ENCODE peak calls at places on chromosomes 1 and 21, in six cellular contexts. One of them, this sample, is unnamed.

GRCh38 chr21:31557421-31557955 is 102.0 kb upstream of the SOD1 start:
- DNase-seq in RWPE1: no peak
- DNase-seq in DND-41: no peak
- DNase-seq in sigmoid colon: no peak
- DNase-seq in heart right ventricle: no peak
- DNase-seq in dorsolateral prefrontal cortex: no peak
- DNase-seq in this sample: peak

GRCh38 chr1:82861749-82862148 is 1061.0 kb downstream of the ADGRL2 start:
- DNase-seq in RWPE1: no peak
- DNase-seq in DND-41: no peak
- DNase-seq in sigmoid colon: no peak
- DNase-seq in heart right ventricle: no peak
- DNase-seq in dorsolateral prefrontal cortex: no peak
- DNase-seq in this sample: no peak

GRCh38 chr1:201015551-201016091 is 7.9 kb downstream of the KIF21B start:
- DNase-seq in RWPE1: no peak
- DNase-seq in DND-41: no peak
- DNase-seq in sigmoid colon: no peak
- DNase-seq in heart right ventricle: no peak
- DNase-seq in dorsolateral prefrontal cortex: no peak
- DNase-seq in this sample: no peak

GRCh38 chr1:23522244-23523013 is 8.6 kb downstream of the E2F2 start:
- DNase-seq in RWPE1: no peak
- DNase-seq in DND-41: no peak
- DNase-seq in sigmoid colon: no peak
- DNase-seq in heart right ventricle: no peak
- DNase-seq in dorsolateral prefrontal cortex: no peak
- DNase-seq in this sample: no peak

GRCh38 chr1:219120625-219121544 is 52.8 kb upstream of the LYPLAL1 start:
- DNase-seq in RWPE1: no peak
- DNase-seq in DND-41: no peak
- DNase-seq in sigmoid colon: peak
- DNase-seq in heart right ventricle: no peak
- DNase-seq in dorsolateral prefrontal cortex: no peak
- DNase-seq in this sample: no peak

GRCh38 chr1:227003163-227003562 is 63.1 kb downstream of the COQ8A start:
- DNase-seq in RWPE1: no peak
- DNase-seq in DND-41: no peak
- DNase-seq in sigmoid colon: no peak
- DNase-seq in heart right ventricle: no peak
- DNase-seq in dorsolateral prefrontal cortex: no peak
- DNase-seq in this sample: no peak

GRCh38 chr1:117166076-117166475 is 44.5 kb upstream of the TRIM45 start:
- DNase-seq in RWPE1: no peak
- DNase-seq in DND-41: no peak
- DNase-seq in sigmoid colon: no peak
- DNase-seq in heart right ventricle: no peak
- DNase-seq in dorsolateral prefrontal cortex: no peak
- DNase-seq in this sample: no peak

GRCh38 chr1:182588460-182589396 is at the start of gene RNASEL:
- DNase-seq in RWPE1: peak
- DNase-seq in DND-41: peak
- DNase-seq in sigmoid colon: peak
- DNase-seq in heart right ventricle: peak
- DNase-seq in dorsolateral prefrontal cortex: peak
- DNase-seq in this sample: peak

GRCh38 chr1:108661030-108661609 is at the start of gene HENMT1:
- DNase-seq in RWPE1: peak
- DNase-seq in DND-41: peak
- DNase-seq in sigmoid colon: peak
- DNase-seq in heart right ventricle: peak
- DNase-seq in dorsolateral prefrontal cortex: peak
- DNase-seq in this sample: peak

GRCh38 chr1:6600410-6601048 is 2.1 kb downstream of the KLHL21 start:
- DNase-seq in RWPE1: no peak
- DNase-seq in DND-41: no peak
- DNase-seq in sigmoid colon: no peak
- DNase-seq in heart right ventricle: no peak
- DNase-seq in dorsolateral prefrontal cortex: no peak
- DNase-seq in this sample: no peak

GRCh38 chr1:101873672-101874071 is 123.1 kb downstream of the OLFM3 start:
- DNase-seq in RWPE1: no peak
- DNase-seq in DND-41: no peak
- DNase-seq in sigmoid colon: no peak
- DNase-seq in heart right ventricle: no peak
- DNase-seq in dorsolateral prefrontal cortex: no peak
- DNase-seq in this sample: no peak

GRCh38 chr1:38587734-38588133 is 271.8 kb downstream of the RRAGC start:
- DNase-seq in RWPE1: no peak
- DNase-seq in DND-41: no peak
- DNase-seq in sigmoid colon: no peak
- DNase-seq in heart right ventricle: peak
- DNase-seq in dorsolateral prefrontal cortex: no peak
- DNase-seq in this sample: no peak

GRCh38 chr1:244083544-244083943 is 32.5 kb downstream of the ZBTB18 start:
- DNase-seq in RWPE1: no peak
- DNase-seq in DND-41: no peak
- DNase-seq in sigmoid colon: no peak
- DNase-seq in heart right ventricle: no peak
- DNase-seq in dorsolateral prefrontal cortex: no peak
- DNase-seq in this sample: no peak

GRCh38 chr1:203076031-203076511 is 9.7 kb downstream of the MYOG start:
- DNase-seq in RWPE1: no peak
- DNase-seq in DND-41: no peak
- DNase-seq in sigmoid colon: peak
- DNase-seq in heart right ventricle: no peak
- DNase-seq in dorsolateral prefrontal cortex: no peak
- DNase-seq in this sample: no peak

GRCh38 chr1:165129568-165130164 is 226.8 kb downstream of the LMX1A start:
- DNase-seq in RWPE1: peak
- DNase-seq in DND-41: peak
- DNase-seq in sigmoid colon: no peak
- DNase-seq in heart right ventricle: peak
- DNase-seq in dorsolateral prefrontal cortex: peak
- DNase-seq in this sample: no peak

GRCh38 chr1:235027862-235028250 is 100.8 kb downstream of the TOMM20 start:
- DNase-seq in RWPE1: no peak
- DNase-seq in DND-41: no peak
- DNase-seq in sigmoid colon: peak
- DNase-seq in heart right ventricle: no peak
- DNase-seq in dorsolateral prefrontal cortex: no peak
- DNase-seq in this sample: no peak

GRCh38 chr21:43884012-43884860 is 19.2 kb downstream of the AGPAT3 start:
- DNase-seq in RWPE1: peak
- DNase-seq in DND-41: peak
- DNase-seq in sigmoid colon: no peak
- DNase-seq in heart right ventricle: no peak
- DNase-seq in dorsolateral prefrontal cortex: no peak
- DNase-seq in this sample: no peak

GRCh38 chr1:244758700-244759099 is 76.8 kb upstream of the COX20 start:
- DNase-seq in RWPE1: no peak
- DNase-seq in DND-41: no peak
- DNase-seq in sigmoid colon: no peak
- DNase-seq in heart right ventricle: no peak
- DNase-seq in dorsolateral prefrontal cortex: no peak
- DNase-seq in this sample: no peak

GRCh38 chr1:151888972-151889570 is 20.2 kb downstream of the THEM4 start:
- DNase-seq in RWPE1: peak
- DNase-seq in DND-41: no peak
- DNase-seq in sigmoid colon: no peak
- DNase-seq in heart right ventricle: no peak
- DNase-seq in dorsolateral prefrontal cortex: no peak
- DNase-seq in this sample: no peak

GRCh38 chr1:23402286-23403037 is 22.1 kb downstream of the TCEA3 start:
- DNase-seq in RWPE1: no peak
- DNase-seq in DND-41: no peak
- DNase-seq in sigmoid colon: no peak
- DNase-seq in heart right ventricle: no peak
- DNase-seq in dorsolateral prefrontal cortex: no peak
- DNase-seq in this sample: no peak

GRCh38 chr21:33655591-33656221 is 13.4 kb downstream of the ITSN1 start:
- DNase-seq in RWPE1: peak
- DNase-seq in DND-41: no peak
- DNase-seq in sigmoid colon: no peak
- DNase-seq in heart right ventricle: no peak
- DNase-seq in dorsolateral prefrontal cortex: no peak
- DNase-seq in this sample: no peak

GRCh38 chr1:236948996-236949395 is 55.2 kb downstream of the MT1HL1 start:
- DNase-seq in RWPE1: no peak
- DNase-seq in DND-41: no peak
- DNase-seq in sigmoid colon: no peak
- DNase-seq in heart right ventricle: no peak
- DNase-seq in dorsolateral prefrontal cortex: no peak
- DNase-seq in this sample: no peak

GRCh38 chr1:157307491-157307890 is 169.3 kb upstream of the ETV3 start:
- DNase-seq in RWPE1: no peak
- DNase-seq in DND-41: no peak
- DNase-seq in sigmoid colon: no peak
- DNase-seq in heart right ventricle: no peak
- DNase-seq in dorsolateral prefrontal cortex: no peak
- DNase-seq in this sample: no peak

GRCh38 chr21:46570119-46570518 is 34.8 kb downstream of the S100B start:
- DNase-seq in RWPE1: no peak
- DNase-seq in DND-41: no peak
- DNase-seq in sigmoid colon: no peak
- DNase-seq in heart right ventricle: no peak
- DNase-seq in dorsolateral prefrontal cortex: no peak
- DNase-seq in this sample: no peak

GRCh38 chr1:24108334-24109165 is 3.4 kb downstream of the MYOM3 start:
- DNase-seq in RWPE1: peak
- DNase-seq in DND-41: no peak
- DNase-seq in sigmoid colon: no peak
- DNase-seq in heart right ventricle: no peak
- DNase-seq in dorsolateral prefrontal cortex: no peak
- DNase-seq in this sample: no peak

GRCh38 chr1:36475910-36476604 is 6.7 kb downstream of the CSF3R start:
- DNase-seq in RWPE1: no peak
- DNase-seq in DND-41: no peak
- DNase-seq in sigmoid colon: peak
- DNase-seq in heart right ventricle: no peak
- DNase-seq in dorsolateral prefrontal cortex: no peak
- DNase-seq in this sample: no peak
- TF ChIP-seq CTCF in RWPE1: no peak
- TF ChIP-seq CTCF in DND-41: no peak
- TF ChIP-seq CTCF in sigmoid colon: no peak
- TF ChIP-seq CTCF in heart right ventricle: no peak
- TF ChIP-seq CTCF in dorsolateral prefrontal cortex: no peak
- TF ChIP-seq CTCF in this sample: no peak

DNA sequence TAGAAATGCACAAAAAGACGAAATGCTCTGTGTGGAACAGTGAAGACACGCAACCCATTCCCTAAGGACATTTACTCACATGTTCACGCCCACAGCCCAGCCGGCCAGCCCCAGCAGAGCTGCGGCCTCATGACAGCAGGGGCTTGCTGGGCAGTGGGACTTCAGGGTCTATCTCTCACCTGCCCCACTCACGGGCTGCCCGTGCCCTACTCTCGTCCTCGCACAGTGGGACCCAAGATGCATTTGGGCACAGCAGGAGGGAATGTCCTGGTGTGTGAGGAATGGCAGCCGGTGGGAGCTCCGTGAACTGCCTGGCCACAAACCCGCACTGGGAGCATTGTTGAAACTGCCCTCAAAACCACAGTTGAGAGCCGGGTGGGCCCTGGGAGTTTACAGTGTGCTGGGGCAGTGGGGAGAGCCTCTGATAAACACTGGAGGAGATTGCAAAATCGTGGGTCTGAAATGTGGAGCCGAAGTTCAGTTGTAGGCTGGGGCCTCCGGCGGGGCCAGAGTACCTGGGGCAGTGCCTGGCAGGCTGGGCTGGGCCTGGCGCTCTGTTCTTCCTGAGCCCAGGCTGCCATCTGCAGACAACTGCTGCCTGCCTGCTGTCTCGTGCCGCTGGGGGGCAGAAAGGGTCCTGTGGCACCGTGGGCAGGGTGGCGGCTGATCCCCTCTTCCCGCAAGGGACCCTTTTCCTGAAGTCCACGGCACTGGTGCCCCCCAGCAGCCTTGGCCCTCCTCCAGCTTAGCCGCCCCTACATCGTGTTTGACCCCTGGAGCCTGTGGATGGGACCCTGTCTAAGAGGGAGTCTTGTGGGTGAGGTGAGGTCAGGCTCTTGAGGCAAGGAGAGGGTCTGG is 20.7 kb upstream of the POFUT2 start:
- DNase-seq in RWPE1: no peak
- DNase-seq in DND-41: no peak
- DNase-seq in sigmoid colon: peak
- DNase-seq in heart right ventricle: peak
- DNase-seq in dorsolateral prefrontal cortex: no peak
- DNase-seq in this sample: no peak
- H3K27ac ChIP-seq in RWPE1: no peak
- H3K27ac ChIP-seq in DND-41: no peak
- H3K27ac ChIP-seq in sigmoid colon: peak
- H3K27ac ChIP-seq in heart right ventricle: peak
- H3K27ac ChIP-seq in dorsolateral prefrontal cortex: no peak
- H3K27ac ChIP-seq in this sample: no peak

GRCh38 chr1:63799810-63800209 is 26.0 kb downstream of the ROR1 start:
- DNase-seq in RWPE1: no peak
- DNase-seq in DND-41: no peak
- DNase-seq in sigmoid colon: no peak
- DNase-seq in heart right ventricle: no peak
- DNase-seq in dorsolateral prefrontal cortex: no peak
- DNase-seq in this sample: no peak

GRCh38 chr1:63799324-63799723 is 25.5 kb downstream of the ROR1 start:
- DNase-seq in RWPE1: no peak
- DNase-seq in DND-41: no peak
- DNase-seq in sigmoid colon: no peak
- DNase-seq in heart right ventricle: no peak
- DNase-seq in dorsolateral prefrontal cortex: no peak
- DNase-seq in this sample: no peak

GRCh38 chr1:63804829-63805484 is 31.1 kb downstream of the ROR1 start:
- DNase-seq in RWPE1: no peak
- DNase-seq in DND-41: no peak
- DNase-seq in sigmoid colon: no peak
- DNase-seq in heart right ventricle: no peak
- DNase-seq in dorsolateral prefrontal cortex: no peak
- DNase-seq in this sample: no peak

GRCh38 chr1:63798284-63798683 is 24.5 kb downstream of the ROR1 start:
- DNase-seq in RWPE1: no peak
- DNase-seq in DND-41: no peak
- DNase-seq in sigmoid colon: no peak
- DNase-seq in heart right ventricle: no peak
- DNase-seq in dorsolateral prefrontal cortex: no peak
- DNase-seq in this sample: no peak

GRCh38 chr1:63802109-63802508 is 28.3 kb downstream of the ROR1 start:
- DNase-seq in RWPE1: no peak
- DNase-seq in DND-41: no peak
- DNase-seq in sigmoid colon: no peak
- DNase-seq in heart right ventricle: no peak
- DNase-seq in dorsolateral prefrontal cortex: no peak
- DNase-seq in this sample: no peak
- TF ChIP-seq CTCF in RWPE1: no peak
- TF ChIP-seq CTCF in DND-41: no peak
- TF ChIP-seq CTCF in sigmoid colon: no peak
- TF ChIP-seq CTCF in heart right ventricle: no peak
- TF ChIP-seq CTCF in dorsolateral prefrontal cortex: no peak
- TF ChIP-seq CTCF in this sample: no peak

DNA sequence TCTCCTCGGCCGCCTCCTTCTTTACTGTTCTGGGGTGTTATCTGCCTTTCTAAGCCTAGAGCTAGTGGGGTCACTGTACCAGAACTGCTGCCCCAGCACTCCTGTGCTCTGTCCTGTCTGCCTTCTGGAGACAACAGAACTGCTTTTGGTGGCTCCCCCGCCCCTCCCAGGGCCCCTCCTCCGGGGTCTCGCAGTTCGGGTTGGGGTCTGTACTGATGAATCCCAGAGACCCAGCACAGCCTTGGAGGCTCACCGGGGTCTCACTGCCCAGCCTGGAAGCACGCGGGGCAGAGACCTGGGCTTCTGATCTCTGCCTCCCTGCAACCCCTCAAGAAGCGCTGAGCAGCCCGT is 3.2 kb upstream of the PLEKHA6 start:
- DNase-seq in RWPE1: no peak
- DNase-seq in DND-41: peak
- DNase-seq in sigmoid colon: no peak
- DNase-seq in heart right ventricle: no peak
- DNase-seq in dorsolateral prefrontal cortex: no peak
- DNase-seq in this sample: no peak
- H3K27ac ChIP-seq in RWPE1: peak
- H3K27ac ChIP-seq in DND-41: no peak
- H3K27ac ChIP-seq in sigmoid colon: no peak
- H3K27ac ChIP-seq in heart right ventricle: peak
- H3K27ac ChIP-seq in dorsolateral prefrontal cortex: peak
- H3K27ac ChIP-seq in this sample: no peak

This sample was measured in CD8-positive, alpha-beta T cell.